ENCODE peak calls at places on chromosome 13, in ten cellular contexts. P is activated T-helper 1 cell treated with anti-CD3 and anti-CD28 coated beads, Interleukin-12 subunit alpha, Interleukin-12 subunit beta, Interleukin-2, Interleukin-4 antibody, amounts not matched to agents 30 ng/mL and 10 ng/mL and 1 ng/mL, durations not matched to agents 14 hours and 24 hours and 36 hours; F is cardiac fibroblast; J is glomerular endothelial cell; K is stimulated activated naive CD8-positive, alpha-beta T cell treated with anti-CD3 and anti-CD28 coated beads, Interleukin-15, Interleukin-2, amounts not matched to agents 100 U/mL and 50 U/mL, for 24 hours; S is NCI-H446; N is stimulated activated CD8-positive, alpha-beta memory T cell treated with anti-CD3 and anti-CD28 coated beads, Interleukin-7, amount 100 ng/mL, for 24 hours; T is activated T-cell treated with anti-CD3 and anti-CD28 coated beads, Interleukin-2, amount 50 U/mL, for 72 hours; M is neural crest cell; X is AG08396. Y is an unnamed sample.

GRCh38 chr13:56187331-56187730 is 953.4 kb upstream of the PRR20A start:
- DNase-seq in N (no peak), X (no peak), K (no peak), S (no peak), J (no peak), T (no peak), M (no peak), F (no peak), P (no peak), Y (no peak)

GRCh38 chr13:102658678-102659077 is 36.2 kb downstream of the METTL21C start:
- DNase-seq in T (no peak), N (no peak), S (no peak), X (no peak), J (no peak), P (no peak), K (no peak), M (no peak), F (no peak), Y (no peak)

GRCh38 chr13:86201477-86201876 is 402.3 kb upstream of the SLITRK6 start:
- DNase-seq in N (no peak), X (no peak), S (no peak), T (no peak), J (no peak), F (no peak), P (no peak), M (no peak), K (no peak), Y (no peak)

GRCh38 chr13:73261739-73262216 is 203.0 kb downstream of the KLF5 start:
- DNase-seq in J (no peak), N (no peak), K (no peak), S (no peak), P (no peak), T (no peak), M (no peak), F (no peak), X (no peak), Y (no peak)

GRCh38 chr13:39111145-39111544 is 72.9 kb downstream of the NHLRC3 start:
- DNase-seq in N (no peak), F (no peak), P (no peak), X (no peak), S (no peak), J (no peak), M (no peak), K (no peak), T (no peak), Y (peak; percentile 32)

GRCh38 chr13:102617697-102618350 is 21.0 kb downstream of the TPP2 start:
- DNase-seq in T (no peak), S (no peak), X (no peak), K (no peak), F (no peak), J (no peak), N (no peak), M (no peak), P (no peak), Y (peak; percentile 17)

GRCh38 chr13:73065665-73066350 is 7.0 kb downstream of the KLF5 start:
- DNase-seq in N (no peak), M (no peak), X (no peak), J (no peak), T (no peak), K (no peak), F (no peak), P (no peak), S (no peak), Y (no peak)

GRCh38 chr13:21385710-21386109 is 73.4 kb downstream of the ZDHHC20 start:
- DNase-seq in P (no peak), J (no peak), S (no peak), M (no peak), X (no peak), N (no peak), T (no peak), K (no peak), F (no peak), Y (no peak)

GRCh38 chr13:40993119-40993518 is 26.0 kb downstream of the ELF1 start:
- DNase-seq in T (no peak), P (no peak), N (no peak), S (no peak), K (no peak), F (peak; percentile 33), J (no peak), X (no peak), M (no peak), Y (peak; percentile 82)

GRCh38 chr13:113361406-113361805 is 2.5 kb downstream of the GRTP1 start:
- DNase-seq in F (no peak), J (no peak), K (no peak), T (no peak), S (no peak), M (no peak), P (no peak), N (no peak), X (no peak), Y (no peak)

GRCh38 chr13:50732712-50733111 is 110.8 kb downstream of the DLEU7 start:
- DNase-seq in F (peak; percentile 59), J (no peak), X (no peak), K (no peak), M (no peak), N (no peak), T (no peak), S (no peak), P (no peak), Y (no peak)

GRCh38 chr13:44790289-44790688 is 199.0 kb downstream of the NUFIP1 start:
- DNase-seq in X (no peak), S (no peak), J (no peak), M (no peak), P (no peak), T (no peak), K (no peak), N (no peak), F (no peak), Y (peak; percentile 11)

GRCh38 chr13:98761979-98762616 is 9.6 kb upstream of the SLC15A1 start:
- DNase-seq in N (no peak), J (no peak), X (no peak), P (no peak), S (no peak), K (no peak), F (no peak), T (no peak), M (no peak), Y (no peak)

GRCh38 chr13:47415048-47415447 is 518.2 kb upstream of the HTR2A start:
- DNase-seq in P (no peak), N (no peak), S (no peak), T (no peak), J (no peak), X (no peak), M (no peak), F (peak; percentile 29), K (no peak), Y (peak; percentile 73)

GRCh38 chr13:26050568-26051230 is 1.1 kb downstream of the SHISA2 start:
- DNase-seq in X (no peak), J (no peak), S (no peak), K (peak; percentile 19), N (no peak), T (peak; percentile 15), M (peak; percentile 33), F (peak; percentile 19), P (no peak), Y (peak; percentile 72)

GRCh38 chr13:113205428-113205931 is 3.0 kb downstream of the PCID2 start:
- DNase-seq in N (no peak), X (no peak), F (peak; percentile 43), T (no peak), M (no peak), K (no peak), S (no peak), J (no peak), P (no peak), Y (no peak)